ENCODE peak calls at places on chromosomes 7 and 10, in four cellular contexts. One of them, this sample, is unnamed.
A peak's percentile ranks its signal among the peaks of the same experiment; 100 is the strongest.

GRCh38 chr10:3852147-3852904 is 67.3 kb upstream of the KLF6 start:
- DNase-seq in spleen: peak; percentile 80
- DNase-seq in HepG2: peak; percentile 98
- DNase-seq in heart left ventricle: peak; percentile 66
- DNase-seq in this sample: peak; percentile 82

GRCh38 chr7:90404777-90405176 is 1.5 kb downstream of the CLDN12 start:
- DNase-seq in spleen: no peak
- DNase-seq in heart left ventricle: no peak
- DNase-seq in HepG2: no peak
- DNase-seq in this sample: peak; percentile 32

GRCh38 chr7:41627921-41628320 is 75.0 kb downstream of the INHBA start:
- DNase-seq in HepG2: no peak
- DNase-seq in heart left ventricle: no peak
- DNase-seq in spleen: no peak
- DNase-seq in this sample: no peak

GRCh38 chr10:6052247-6053221 is 9.6 kb downstream of the IL2RA start:
- DNase-seq in heart left ventricle: no peak
- DNase-seq in spleen: peak; percentile 83
- DNase-seq in HepG2: no peak
- DNase-seq in this sample: no peak

GRCh38 chr7:138072726-138073125 is 3.5 kb upstream of the AKR1D1 start:
- DNase-seq in spleen: no peak
- DNase-seq in heart left ventricle: no peak
- DNase-seq in HepG2: no peak
- DNase-seq in this sample: no peak

GRCh38 chr7:121271098-121271497 is 57.7 kb upstream of the WNT16 start:
- DNase-seq in heart left ventricle: no peak
- DNase-seq in HepG2: no peak
- DNase-seq in spleen: no peak
- DNase-seq in this sample: no peak

GRCh38 chr10:73772280-73773151 is 9.3 kb upstream of the CHCHD1 start:
- DNase-seq in spleen: peak; percentile 96
- DNase-seq in HepG2: peak; percentile 41
- DNase-seq in heart left ventricle: peak; percentile 90
- DNase-seq in this sample: peak; percentile 87

GRCh38 chr7:51233375-51233774 is 83.2 kb downstream of the COBL start:
- DNase-seq in HepG2: no peak
- DNase-seq in heart left ventricle: no peak
- DNase-seq in spleen: no peak
- DNase-seq in this sample: no peak

GRCh38 chr10:69362471-69362954 is 54.2 kb downstream of the TACR2 start:
- DNase-seq in HepG2: no peak
- DNase-seq in heart left ventricle: peak; percentile 82
- DNase-seq in spleen: no peak
- DNase-seq in this sample: peak; percentile 87

GRCh38 chr10:100315603-100316002 is 14.4 kb downstream of the PKD2L1 start:
- DNase-seq in heart left ventricle: no peak
- DNase-seq in spleen: no peak
- DNase-seq in HepG2: no peak
- DNase-seq in this sample: no peak

GRCh38 chr10:103765168-103765567 is 90.2 kb downstream of the SH3PXD2A start:
- DNase-seq in HepG2: peak; percentile 34
- DNase-seq in spleen: no peak
- DNase-seq in heart left ventricle: no peak
- DNase-seq in this sample: no peak

GRCh38 chr10:62769574-62770242 is 34.8 kb upstream of the ADO start:
- DNase-seq in spleen: no peak
- DNase-seq in HepG2: no peak
- DNase-seq in heart left ventricle: no peak
- DNase-seq in this sample: no peak

GRCh38 chr10:109062371-109062770 is 860.9 kb downstream of the XPNPEP1 start:
- DNase-seq in spleen: no peak
- DNase-seq in heart left ventricle: no peak
- DNase-seq in HepG2: no peak
- DNase-seq in this sample: no peak

GRCh38 chr10:5504146-5505072 is 5.0 kb upstream of the CALML5 start:
- DNase-seq in HepG2: no peak
- DNase-seq in spleen: no peak
- DNase-seq in heart left ventricle: no peak
- DNase-seq in this sample: no peak

GRCh38 chr7:55245271-55245723 is 119.8 kb upstream of the LANCL2 start:
- DNase-seq in heart left ventricle: no peak
- DNase-seq in spleen: no peak
- DNase-seq in HepG2: peak; percentile 4
- DNase-seq in this sample: peak; percentile 29

GRCh38 chr7:151088856-151089699 is 2.8 kb downstream of the AGAP3 start:
- DNase-seq in HepG2: peak; percentile 73
- DNase-seq in heart left ventricle: peak; percentile 83
- DNase-seq in spleen: peak; percentile 89
- DNase-seq in this sample: no peak

GRCh38 chr10:105992928-105993327 is 1171.6 kb downstream of the SORCS1 start:
- DNase-seq in heart left ventricle: no peak
- DNase-seq in HepG2: no peak
- DNase-seq in spleen: no peak
- DNase-seq in this sample: no peak

GRCh38 chr10:37957841-37958240 is 18.6 kb downstream of the ZNF25 start:
- DNase-seq in HepG2: no peak
- DNase-seq in heart left ventricle: no peak
- DNase-seq in spleen: no peak
- DNase-seq in this sample: no peak

GRCh38 chr10:37965006-37965405 is 11.4 kb downstream of the ZNF25 start:
- DNase-seq in heart left ventricle: no peak
- DNase-seq in spleen: no peak
- DNase-seq in HepG2: no peak
- DNase-seq in this sample: no peak

DNA sequence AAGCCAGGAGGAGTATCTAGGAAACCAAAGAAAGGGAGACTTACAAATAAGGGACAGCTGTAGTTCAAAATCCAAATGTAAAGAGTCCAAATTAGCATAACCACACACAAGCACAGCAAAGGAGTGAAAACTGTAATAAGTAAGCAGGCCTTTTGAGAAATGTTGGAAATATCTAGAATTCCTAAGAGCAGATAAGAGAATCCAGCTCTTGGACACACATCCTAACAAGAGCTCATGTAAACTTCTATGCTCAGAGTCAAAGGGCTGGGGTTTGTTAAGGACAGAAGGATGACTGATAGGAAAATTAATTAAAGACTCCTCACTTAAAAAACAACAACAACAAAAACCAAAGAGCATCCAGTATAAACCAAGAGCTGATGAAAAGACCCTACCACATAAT is 15.7 kb downstream of the ZNF25 start:
- DNase-seq in spleen: no peak
- DNase-seq in heart left ventricle: no peak
- DNase-seq in HepG2: no peak
- DNase-seq in this sample: no peak
- H3K27ac ChIP-seq in spleen: no peak overlapping the region
- H3K27ac ChIP-seq in heart left ventricle: no peak overlapping the region
- H3K27ac ChIP-seq in HepG2: no peak overlapping the region
- H3K27ac ChIP-seq in this sample: no peak overlapping the region

GRCh38 chr10:70477661-70478162 is 855 bp upstream of the PALD1 start:
- DNase-seq in spleen: peak; percentile 88
- DNase-seq in HepG2: peak; percentile 13
- DNase-seq in heart left ventricle: peak; percentile 73
- DNase-seq in this sample: no peak

GRCh38 chr10:70479626-70480253 is 1.2 kb downstream of the PALD1 start:
- DNase-seq in spleen: no peak
- DNase-seq in heart left ventricle: no peak
- DNase-seq in HepG2: no peak
- DNase-seq in this sample: peak; percentile 80

GRCh38 chr10:70478191-70479160 is at the start of gene PALD1:
- DNase-seq in HepG2: no peak
- DNase-seq in heart left ventricle: peak; percentile 87
- DNase-seq in spleen: peak; percentile 89
- DNase-seq in this sample: peak; percentile 46

GRCh38 chr10:70480254-70480861 is 1.8 kb downstream of the PALD1 start:
- DNase-seq in heart left ventricle: no peak
- DNase-seq in HepG2: no peak
- DNase-seq in spleen: no peak
- DNase-seq in this sample: no peak

DNA sequence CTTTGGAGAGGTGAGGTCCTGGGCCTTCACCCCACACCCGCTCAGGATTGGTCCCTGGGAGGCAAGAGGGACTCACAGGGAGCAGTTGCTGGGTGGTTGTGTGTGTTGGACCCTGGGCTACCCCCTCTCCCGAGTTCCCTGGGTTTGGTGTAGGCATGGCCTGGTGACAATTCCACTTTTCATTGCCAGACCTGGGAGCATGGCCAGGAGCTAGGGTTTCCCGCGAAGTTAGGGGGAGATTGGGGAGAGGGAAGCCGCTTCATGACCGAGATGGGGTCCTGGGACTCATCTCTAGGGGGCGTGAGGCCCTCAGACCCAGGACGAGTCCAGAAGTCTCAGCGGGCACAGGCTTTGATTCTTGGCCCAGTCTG is 579 bp downstream of the PALD1 start:
- DNase-seq in HepG2: no peak
- DNase-seq in spleen: no peak
- DNase-seq in heart left ventricle: no peak
- DNase-seq in this sample: no peak
- H3K4me1 ChIP-seq in HepG2: peaks cover 15% of the 10 kb centered on the region
- H3K4me1 ChIP-seq in spleen: peaks cover 84% of the 10 kb centered on the region
- H3K4me1 ChIP-seq in heart left ventricle: peaks cover 42% of the 10 kb centered on the region
- H3K4me1 ChIP-seq in this sample: peaks cover 71% of the 10 kb centered on the region

GRCh38 chr7:74217455-74218342 is 7.9 kb downstream of the LAT2 start:
- DNase-seq in heart left ventricle: peak; percentile 51
- DNase-seq in HepG2: no peak
- DNase-seq in spleen: peak; percentile 84
- DNase-seq in this sample: no peak
- TF ChIP-seq POLR2A in heart left ventricle: no peak
- TF ChIP-seq POLR2A in HepG2: no peak
- TF ChIP-seq POLR2A in spleen: no peak
- TF ChIP-seq POLR2A in this sample: no peak

GRCh38 chr10:92121686-92122492 is 169.0 kb downstream of the CPEB3 start:
- DNase-seq in spleen: no peak
- DNase-seq in HepG2: peak; percentile 92
- DNase-seq in heart left ventricle: no peak
- DNase-seq in this sample: no peak
- H3K27ac ChIP-seq in spleen: no peak overlapping the region
- H3K27ac ChIP-seq in HepG2: peak overlapping the region; percentile 92
- H3K27ac ChIP-seq in heart left ventricle: peak overlapping the region; percentile 74
- H3K27ac ChIP-seq in this sample: peak overlapping the region; percentile 11

GRCh38 chr7:132972745-132973144 is 109.1 kb downstream of the CHCHD3 start:
- DNase-seq in spleen: no peak
- DNase-seq in HepG2: no peak
- DNase-seq in heart left ventricle: no peak
- DNase-seq in this sample: no peak
- H3K4me1 ChIP-seq in spleen: peaks cover 12% of the 10 kb centered on the region
- H3K4me1 ChIP-seq in HepG2: no peaks in the 10 kb centered on the region
- H3K4me1 ChIP-seq in heart left ventricle: no peaks in the 10 kb centered on the region
- H3K4me1 ChIP-seq in this sample: peaks cover 3% of the 10 kb centered on the region

GRCh38 chr7:107171496-107171895 is 2.7 kb downstream of the HBP1 start:
- DNase-seq in HepG2: no peak
- DNase-seq in spleen: no peak
- DNase-seq in heart left ventricle: no peak
- DNase-seq in this sample: no peak

GRCh38 chr7:107168233-107169119 is at the start of gene HBP1:
- DNase-seq in spleen: peak; percentile 97
- DNase-seq in heart left ventricle: peak; percentile 98
- DNase-seq in HepG2: peak; percentile 100
- DNase-seq in this sample: peak; percentile 100

GRCh38 chr7:107170051-107170661 is 1.4 kb downstream of the HBP1 start:
- DNase-seq in HepG2: no peak
- DNase-seq in heart left ventricle: no peak
- DNase-seq in spleen: no peak
- DNase-seq in this sample: no peak

GRCh38 chr7:107167483-107168232 is 1.1 kb upstream of the HBP1 start:
- DNase-seq in HepG2: peak; percentile 74
- DNase-seq in heart left ventricle: no peak
- DNase-seq in spleen: no peak
- DNase-seq in this sample: no peak

DNA sequence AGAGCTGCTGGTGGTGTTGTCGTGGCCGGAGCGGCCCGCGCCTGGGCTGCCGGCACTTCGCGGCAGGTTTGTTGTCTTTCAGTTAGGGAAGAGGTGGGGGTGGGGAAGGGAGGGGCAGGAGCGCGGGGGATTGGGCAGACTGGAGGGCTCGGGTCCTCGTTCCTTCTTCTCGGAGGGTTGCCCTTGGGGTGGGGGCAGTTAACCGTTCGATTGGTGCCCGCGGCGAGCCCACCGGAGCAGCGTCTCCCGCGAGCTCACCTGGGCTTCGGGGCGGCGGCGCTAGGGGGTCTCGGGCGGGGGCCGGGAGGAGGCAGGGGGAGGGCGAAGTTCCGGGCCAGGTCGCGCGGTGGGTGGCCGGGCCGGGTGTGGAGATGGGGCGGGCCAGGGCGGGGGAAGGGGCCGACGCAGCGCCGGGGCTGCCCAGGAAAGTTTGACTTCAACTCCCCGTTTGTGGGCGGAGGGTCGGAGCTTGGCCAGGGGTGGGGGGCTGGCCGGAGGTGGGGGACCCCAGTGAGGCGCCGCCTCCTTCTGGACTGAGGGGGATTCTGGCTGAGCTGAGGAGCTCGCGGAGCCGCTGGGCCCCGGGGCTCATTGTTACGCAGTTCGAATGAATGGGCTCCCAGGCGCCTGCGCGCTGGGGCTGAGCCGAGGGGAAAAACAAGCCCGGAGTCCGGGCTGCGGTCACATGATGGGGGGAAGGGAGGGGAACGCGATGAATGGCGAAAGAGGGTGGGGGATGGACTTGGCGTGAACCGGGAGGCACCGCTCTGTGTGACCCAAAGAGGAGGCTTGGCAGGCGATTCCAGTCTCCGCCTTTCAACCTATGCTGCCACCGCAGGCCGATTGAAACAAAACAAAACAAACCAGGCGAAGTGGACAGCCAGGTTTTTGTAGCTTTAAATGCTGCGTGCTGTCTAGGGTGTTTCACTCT is 582 bp downstream of the HBP1 start:
- DNase-seq in spleen: peak; percentile 97
- DNase-seq in heart left ventricle: peak; percentile 96
- DNase-seq in HepG2: peak; percentile 95
- DNase-seq in this sample: peak; percentile 98
- TF ChIP-seq POLR2A in spleen: no peak
- TF ChIP-seq POLR2A in heart left ventricle: peak; percentile 49
- TF ChIP-seq POLR2A in HepG2: peak; percentile 68
- TF ChIP-seq POLR2A in this sample: peak; percentile 84